ENCODE peak calls at places on chromosomes 16 and 17, in seven cellular contexts. One of them, this sample, is unnamed.

GRCh38 chr16:19745286-19746018 is 27.4 kb downstream of the IQCK start:
- DNase-seq in endothelial cell of umbilical vein: no peak
- DNase-seq in suprapubic skin: no peak
- DNase-seq in HCT116: no peak
- DNase-seq in spleen: no peak
- DNase-seq in breast epithelium: no peak
- DNase-seq in stomach: no peak
- DNase-seq in this sample: no peak

GRCh38 chr17:44900894-44901293 is 1.6 kb upstream of the EFTUD2 start:
- DNase-seq in HCT116: no peak
- DNase-seq in stomach: no peak
- DNase-seq in endothelial cell of umbilical vein: peak; percentile 93
- DNase-seq in spleen: no peak
- DNase-seq in breast epithelium: no peak
- DNase-seq in suprapubic skin: no peak
- DNase-seq in this sample: no peak

GRCh38 chr17:61467416-61468262 is 15.4 kb downstream of the TBX4 start:
- DNase-seq in HCT116: peak; percentile 59
- DNase-seq in suprapubic skin: no peak
- DNase-seq in stomach: peak; percentile 38
- DNase-seq in spleen: peak; percentile 71
- DNase-seq in breast epithelium: peak; percentile 42
- DNase-seq in endothelial cell of umbilical vein: peak; percentile 11
- DNase-seq in this sample: no peak

GRCh38 chr16:52547001-52547833 is at the start of gene TOX3:
- DNase-seq in stomach: peak; percentile 78
- DNase-seq in breast epithelium: no peak
- DNase-seq in spleen: no peak
- DNase-seq in suprapubic skin: no peak
- DNase-seq in HCT116: no peak
- DNase-seq in endothelial cell of umbilical vein: no peak
- DNase-seq in this sample: no peak

GRCh38 chr16:14522617-14523135 is 107.4 kb downstream of the PARN start:
- DNase-seq in spleen: no peak
- DNase-seq in suprapubic skin: no peak
- DNase-seq in endothelial cell of umbilical vein: no peak
- DNase-seq in breast epithelium: no peak
- DNase-seq in stomach: no peak
- DNase-seq in HCT116: no peak
- DNase-seq in this sample: no peak

GRCh38 chr17:77581480-77581879 is 377.0 kb upstream of the TNRC6C start:
- DNase-seq in breast epithelium: no peak
- DNase-seq in HCT116: no peak
- DNase-seq in spleen: no peak
- DNase-seq in stomach: no peak
- DNase-seq in suprapubic skin: peak; percentile 4
- DNase-seq in endothelial cell of umbilical vein: no peak
- DNase-seq in this sample: no peak

GRCh38 chr17:79812969-79813825 is 16.3 kb upstream of the CBX8 start:
- DNase-seq in HCT116: no peak
- DNase-seq in suprapubic skin: no peak
- DNase-seq in stomach: no peak
- DNase-seq in spleen: no peak
- DNase-seq in breast epithelium: no peak
- DNase-seq in endothelial cell of umbilical vein: no peak
- DNase-seq in this sample: no peak

GRCh38 chr16:85718682-85719081 is 29.9 kb upstream of the GINS2 start:
- DNase-seq in breast epithelium: no peak
- DNase-seq in suprapubic skin: no peak
- DNase-seq in endothelial cell of umbilical vein: no peak
- DNase-seq in spleen: no peak
- DNase-seq in stomach: peak; percentile 34
- DNase-seq in HCT116: no peak
- DNase-seq in this sample: no peak

GRCh38 chr16:80084614-80085013 is 456.2 kb upstream of the DYNLRB2 start:
- DNase-seq in spleen: no peak
- DNase-seq in HCT116: no peak
- DNase-seq in suprapubic skin: no peak
- DNase-seq in breast epithelium: no peak
- DNase-seq in endothelial cell of umbilical vein: no peak
- DNase-seq in stomach: peak; percentile 51
- DNase-seq in this sample: no peak

GRCh38 chr16:81861503-81861902 is 82.4 kb downstream of the PLCG2 start:
- DNase-seq in spleen: no peak
- DNase-seq in stomach: no peak
- DNase-seq in suprapubic skin: no peak
- DNase-seq in endothelial cell of umbilical vein: no peak
- DNase-seq in HCT116: no peak
- DNase-seq in breast epithelium: no peak
- DNase-seq in this sample: no peak

GRCh38 chr17:61443475-61443882 is 8.7 kb upstream of the TBX4 start:
- DNase-seq in stomach: no peak
- DNase-seq in spleen: no peak
- DNase-seq in HCT116: no peak
- DNase-seq in endothelial cell of umbilical vein: no peak
- DNase-seq in suprapubic skin: no peak
- DNase-seq in breast epithelium: no peak
- DNase-seq in this sample: no peak

GRCh38 chr16:85569615-85570212 is 43.4 kb upstream of the GSE1 start:
- DNase-seq in suprapubic skin: no peak
- DNase-seq in spleen: peak; percentile 88
- DNase-seq in breast epithelium: no peak
- DNase-seq in stomach: peak; percentile 54
- DNase-seq in HCT116: no peak
- DNase-seq in endothelial cell of umbilical vein: no peak
- DNase-seq in this sample: no peak

GRCh38 chr17:61328351-61328750 is 71.3 kb upstream of the TBX2 start:
- DNase-seq in HCT116: no peak
- DNase-seq in spleen: no peak
- DNase-seq in breast epithelium: no peak
- DNase-seq in endothelial cell of umbilical vein: no peak
- DNase-seq in stomach: no peak
- DNase-seq in suprapubic skin: no peak
- DNase-seq in this sample: no peak

GRCh38 chr16:4214215-4214621 is 27.7 kb downstream of the SRL start:
- DNase-seq in endothelial cell of umbilical vein: no peak
- DNase-seq in breast epithelium: no peak
- DNase-seq in suprapubic skin: no peak
- DNase-seq in spleen: no peak
- DNase-seq in stomach: peak; percentile 37
- DNase-seq in HCT116: peak; percentile 19
- DNase-seq in this sample: no peak

DNA sequence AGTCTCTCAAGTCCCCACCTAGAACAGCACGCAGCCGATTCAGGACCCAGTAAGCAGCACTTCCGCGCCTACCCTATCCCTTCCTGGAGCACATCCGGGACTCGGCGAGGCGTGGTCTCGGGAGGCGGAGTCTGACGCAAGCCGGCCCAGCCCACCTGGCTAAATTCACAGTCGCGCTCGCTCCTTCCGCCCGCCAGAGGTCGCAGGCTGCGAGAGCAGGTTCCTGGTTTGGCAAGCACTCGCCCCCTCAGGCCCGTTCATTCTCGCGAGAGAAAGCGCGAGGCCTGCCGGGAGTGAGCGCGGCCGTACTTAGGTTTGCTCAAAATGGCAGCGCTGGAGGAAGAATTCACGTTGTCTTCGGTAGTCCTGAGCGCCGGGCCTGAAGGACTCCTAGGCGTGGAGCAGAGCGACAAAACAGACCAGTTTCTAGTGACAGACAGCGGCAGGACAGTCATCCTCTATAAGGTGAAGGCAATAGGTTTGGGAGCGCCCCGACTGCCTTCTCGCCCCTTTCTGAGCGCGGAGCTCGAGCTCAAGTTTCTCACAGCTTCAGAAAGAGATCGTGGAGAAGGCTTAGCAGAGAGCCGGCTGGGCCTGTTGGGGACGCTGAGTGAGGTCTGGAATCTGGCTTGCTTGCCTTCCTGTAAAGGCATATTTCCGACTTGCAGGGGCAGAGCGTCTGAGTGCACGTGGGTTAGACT is at the start of gene NOL11:
- DNase-seq in suprapubic skin: peak; percentile 99
- DNase-seq in spleen: peak; percentile 100
- DNase-seq in breast epithelium: peak; percentile 99
- DNase-seq in endothelial cell of umbilical vein: peak; percentile 100
- DNase-seq in stomach: peak; percentile 99
- DNase-seq in HCT116: peak; percentile 99
- DNase-seq in this sample: peak; percentile 88
- TF ChIP-seq POLR2AphosphoS5 in suprapubic skin: peak; percentile 46
- TF ChIP-seq POLR2AphosphoS5 in spleen: peak; percentile 99
- TF ChIP-seq POLR2AphosphoS5 in breast epithelium: peak; percentile 93
- TF ChIP-seq POLR2AphosphoS5 in endothelial cell of umbilical vein: peak; percentile 96
- TF ChIP-seq POLR2AphosphoS5 in stomach: peak; percentile 99
- TF ChIP-seq POLR2AphosphoS5 in HCT116: peak; percentile 99
- TF ChIP-seq POLR2AphosphoS5 in this sample: peak; percentile 98

GRCh38 chr17:39628655-39629493 is 2.1 kb downstream of the PPP1R1B start:
- DNase-seq in breast epithelium: no peak
- DNase-seq in suprapubic skin: no peak
- DNase-seq in stomach: peak; percentile 49
- DNase-seq in spleen: no peak
- DNase-seq in HCT116: no peak
- DNase-seq in endothelial cell of umbilical vein: no peak
- DNase-seq in this sample: no peak
- H3K4me3 ChIP-seq in breast epithelium: peak overlapping the region; percentile 70
- H3K4me3 ChIP-seq in suprapubic skin: peak overlapping the region; percentile 44
- H3K4me3 ChIP-seq in stomach: no peak overlapping the region
- H3K4me3 ChIP-seq in spleen: no peak overlapping the region
- H3K4me3 ChIP-seq in HCT116: no peak overlapping the region
- H3K4me3 ChIP-seq in endothelial cell of umbilical vein: no peak overlapping the region
- H3K4me3 ChIP-seq in this sample: no peak overlapping the region

GRCh38 chr17:27559996-27560481 is 70.9 kb upstream of the LGALS9 start:
- DNase-seq in stomach: peak; percentile 53
- DNase-seq in breast epithelium: no peak
- DNase-seq in suprapubic skin: no peak
- DNase-seq in spleen: peak; percentile 76
- DNase-seq in endothelial cell of umbilical vein: peak; percentile 96
- DNase-seq in HCT116: no peak
- DNase-seq in this sample: no peak
- TF ChIP-seq POLR2AphosphoS5 in stomach: peak; percentile 52
- TF ChIP-seq POLR2AphosphoS5 in breast epithelium: no peak
- TF ChIP-seq POLR2AphosphoS5 in suprapubic skin: no peak
- TF ChIP-seq POLR2AphosphoS5 in spleen: no peak
- TF ChIP-seq POLR2AphosphoS5 in endothelial cell of umbilical vein: peak; percentile 79
- TF ChIP-seq POLR2AphosphoS5 in HCT116: no peak
- TF ChIP-seq POLR2AphosphoS5 in this sample: no peak

GRCh38 chr17:43755389-43755875 is 3.2 kb downstream of the SOST start:
- DNase-seq in suprapubic skin: no peak
- DNase-seq in breast epithelium: no peak
- DNase-seq in HCT116: no peak
- DNase-seq in endothelial cell of umbilical vein: no peak
- DNase-seq in stomach: no peak
- DNase-seq in spleen: peak; percentile 85
- DNase-seq in this sample: no peak
- H3K4me3 ChIP-seq in suprapubic skin: peak overlapping the region; percentile 26
- H3K4me3 ChIP-seq in breast epithelium: peak overlapping the region; percentile 55
- H3K4me3 ChIP-seq in HCT116: no peak overlapping the region
- H3K4me3 ChIP-seq in endothelial cell of umbilical vein: no peak overlapping the region
- H3K4me3 ChIP-seq in stomach: peak overlapping the region; percentile 31
- H3K4me3 ChIP-seq in spleen: no peak overlapping the region
- H3K4me3 ChIP-seq in this sample: peak overlapping the region; percentile 9

GRCh38 chr17:11272191-11272590 is 31.2 kb downstream of the SHISA6 start:
- DNase-seq in breast epithelium: no peak
- DNase-seq in spleen: no peak
- DNase-seq in stomach: no peak
- DNase-seq in endothelial cell of umbilical vein: no peak
- DNase-seq in suprapubic skin: no peak
- DNase-seq in HCT116: no peak
- DNase-seq in this sample: no peak
- TF ChIP-seq POLR2AphosphoS5 in breast epithelium: no peak
- TF ChIP-seq POLR2AphosphoS5 in spleen: no peak
- TF ChIP-seq POLR2AphosphoS5 in stomach: no peak
- TF ChIP-seq POLR2AphosphoS5 in endothelial cell of umbilical vein: no peak
- TF ChIP-seq POLR2AphosphoS5 in suprapubic skin: no peak
- TF ChIP-seq POLR2AphosphoS5 in HCT116: no peak
- TF ChIP-seq POLR2AphosphoS5 in this sample: no peak

DNA sequence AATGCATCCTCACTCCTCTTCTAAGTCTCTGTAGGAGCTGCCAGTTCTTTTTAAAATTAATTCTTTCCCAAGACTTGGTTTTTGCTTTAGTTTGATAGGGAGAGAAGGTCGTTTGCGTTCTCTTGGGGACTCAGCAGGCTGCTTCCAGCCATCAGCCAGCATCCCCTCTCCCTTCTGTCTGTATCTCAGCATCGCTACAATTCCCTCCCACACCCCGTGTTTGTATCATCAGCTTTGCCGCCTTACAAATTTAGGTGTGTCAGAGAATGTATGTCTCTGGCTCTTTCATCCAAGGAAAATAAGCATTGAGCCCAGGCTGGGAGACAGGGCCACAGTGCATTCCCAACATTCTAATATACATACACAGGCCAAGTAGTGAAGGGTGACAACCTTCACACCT is 5.4 kb downstream of the HOXB6 start:
- DNase-seq in stomach: no peak
- DNase-seq in suprapubic skin: no peak
- DNase-seq in HCT116: no peak
- DNase-seq in breast epithelium: no peak
- DNase-seq in endothelial cell of umbilical vein: no peak
- DNase-seq in spleen: no peak
- DNase-seq in this sample: no peak
- H3K4me3 ChIP-seq in stomach: no peak overlapping the region
- H3K4me3 ChIP-seq in suprapubic skin: no peak overlapping the region
- H3K4me3 ChIP-seq in HCT116: no peak overlapping the region
- H3K4me3 ChIP-seq in breast epithelium: no peak overlapping the region
- H3K4me3 ChIP-seq in endothelial cell of umbilical vein: no peak overlapping the region
- H3K4me3 ChIP-seq in spleen: no peak overlapping the region
- H3K4me3 ChIP-seq in this sample: peak overlapping the region; percentile 70

DNA sequence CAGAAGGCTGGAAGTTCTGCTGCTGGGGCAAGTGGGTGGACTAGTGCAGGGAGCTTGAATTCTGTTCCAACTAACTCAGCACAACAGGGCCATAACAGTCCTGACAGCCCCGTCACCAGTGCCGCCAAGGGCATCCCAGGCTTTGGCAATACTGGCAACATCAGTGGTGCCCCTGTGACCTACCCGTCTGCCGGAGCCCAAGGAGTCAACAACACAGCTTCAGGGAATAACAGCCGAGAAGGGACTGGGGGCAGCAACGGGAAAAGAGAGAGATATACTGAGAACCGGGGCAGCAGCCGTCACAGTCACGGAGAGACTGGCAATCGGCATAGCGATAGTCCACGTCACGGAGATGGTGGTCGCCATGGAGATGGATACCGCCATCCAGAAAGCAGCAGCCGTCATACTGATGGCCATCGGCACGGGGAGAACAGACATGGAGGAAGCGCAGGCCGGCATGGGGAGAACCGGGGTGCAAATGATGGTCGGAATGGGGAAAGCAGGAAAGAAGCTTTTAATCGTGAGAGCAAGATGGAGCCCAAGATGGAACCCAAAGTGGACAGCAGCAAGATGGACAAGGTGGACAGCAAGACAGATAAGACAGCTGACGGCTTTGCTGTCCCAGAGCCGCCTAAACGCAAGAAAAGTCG is 9.4 kb upstream of the PSMC5 start:
- DNase-seq in breast epithelium: no peak
- DNase-seq in spleen: no peak
- DNase-seq in suprapubic skin: no peak
- DNase-seq in stomach: no peak
- DNase-seq in endothelial cell of umbilical vein: no peak
- DNase-seq in HCT116: no peak
- DNase-seq in this sample: no peak
- TF ChIP-seq POLR2AphosphoS5 in breast epithelium: no peak
- TF ChIP-seq POLR2AphosphoS5 in spleen: peak; percentile 39
- TF ChIP-seq POLR2AphosphoS5 in suprapubic skin: no peak
- TF ChIP-seq POLR2AphosphoS5 in stomach: no peak
- TF ChIP-seq POLR2AphosphoS5 in endothelial cell of umbilical vein: no peak
- TF ChIP-seq POLR2AphosphoS5 in HCT116: no peak
- TF ChIP-seq POLR2AphosphoS5 in this sample: no peak